ENCODE peak calls at places on chromosomes 11 and 22, in four cellular contexts. H is H1, N is K562, T is HCT116. K is an unnamed sample.

GRCh38 chr11:73760680-73761402 is at the start of gene RAB6A:
- DNase-seq in H (peak), N (peak), T (peak), K (peak)

GRCh38 chr11:19199037-19199436 is 2.7 kb downstream of the CSRP3 start:
- DNase-seq in H (no peak), N (no peak), T (no peak), K (no peak)

GRCh38 chr22:39289445-39290247 is 29.8 kb downstream of the RPL3 start:
- DNase-seq in H (no peak), N (no peak), T (no peak), K (no peak)

GRCh38 chr11:9565822-9566560 is 7.5 kb upstream of the WEE1 start:
- DNase-seq in H (peak), N (peak), T (peak), K (peak)

GRCh38 chr22:46797355-46797754 is 34.9 kb downstream of the TBC1D22A start:
- DNase-seq in H (no peak), N (peak), T (no peak), K (peak)

GRCh38 chr22:20574920-20575353 is 67.5 kb downstream of the MED15 start:
- DNase-seq in H (no peak), N (no peak), T (no peak), K (no peak)

GRCh38 chr11:32440920-32441319 is 5.6 kb upstream of the WT1 start:
- DNase-seq in H (no peak), N (no peak), T (no peak), K (no peak)

GRCh38 chr11:34850339-34850738 is 65.8 kb downstream of the APIP start:
- DNase-seq in H (no peak), N (peak), T (no peak), K (no peak)

GRCh38 chr22:37453696-37454095 is 26.4 kb upstream of the ELFN2 start:
- DNase-seq in H (no peak), N (no peak), T (no peak), K (no peak)

GRCh38 chr11:119258983-119259382 is 52.8 kb downstream of the CBL start:
- DNase-seq in H (no peak), N (no peak), T (no peak), K (no peak)

GRCh38 chr11:22690891-22691290 is 24.5 kb downstream of the GAS2 start:
- DNase-seq in H (no peak), N (no peak), T (no peak), K (no peak)

GRCh38 chr11:11960687-11961086 is 47.7 kb downstream of the DKK3 start:
- DNase-seq in H (no peak), N (no peak), T (no peak), K (no peak)

GRCh38 chr11:70568504-70569172 is 170.3 kb downstream of the CTTN start:
- DNase-seq in H (peak), N (peak), T (no peak), K (no peak)

GRCh38 chr11:22666320-22666699 is at the start of gene GAS2:
- DNase-seq in H (no peak), N (no peak), T (no peak), K (no peak)

GRCh38 chr22:26385164-26385563 is 43.9 kb upstream of the ASPHD2 start:
- DNase-seq in H (no peak), N (no peak), T (no peak), K (no peak)

GRCh38 chr11:110095554-110095953 is 2.4 kb downstream of the ZC3H12C start:
- DNase-seq in H (no peak), N (no peak), T (peak), K (no peak)

GRCh38 chr11:3162410-3163240 is 2.5 kb downstream of the OSBPL5 start:
- DNase-seq in H (no peak), N (no peak), T (no peak), K (no peak)

GRCh38 chr11:316031-316701 is 2.3 kb downstream of the IFITM1 start:
- DNase-seq in H (no peak), N (peak), T (no peak), K (no peak)

GRCh38 chr11:102874842-102875241 is at the start of gene MMP12:
- DNase-seq in H (no peak), N (no peak), T (no peak), K (no peak)

GRCh38 chr11:75200051-75200450 is 40.5 kb upstream of the TPBGL start:
- DNase-seq in H (no peak), N (no peak), T (no peak), K (no peak)

GRCh38 chr11:38476808-38477565 is 1879.0 kb upstream of the RAG2 start:
- DNase-seq in H (no peak), N (no peak), T (no peak), K (no peak)

GRCh38 chr22:30202531-30203006 is 44.0 kb downstream of the LIF start:
- DNase-seq in H (no peak), N (no peak), T (no peak), K (no peak)

GRCh38 chr22:48954781-48955311 is 872.8 kb downstream of the BRD1 start:
- DNase-seq in H (no peak), N (no peak), T (no peak), K (no peak)

GRCh38 chr11:27216268-27217149 is 146.5 kb downstream of the CCDC34 start:
- DNase-seq in H (no peak), N (no peak), T (no peak), K (no peak)

GRCh38 chr11:65975771-65976170 is 14.2 kb downstream of the SART1 start:
- DNase-seq in H (no peak), N (no peak), T (no peak), K (no peak)

GRCh38 chr11:118984825-118985224 is 13.1 kb upstream of the CENATAC start:
- DNase-seq in H (no peak), N (no peak), T (no peak), K (no peak)

GRCh38 chr22:38706101-38706884 is 549 bp downstream of the GTPBP1 start:
- DNase-seq in H (no peak), N (no peak), T (no peak), K (no peak)

GRCh38 chr11:465896-466538 is 15.9 kb downstream of the PTDSS2 start:
- DNase-seq in H (no peak), N (no peak), T (no peak), K (no peak)

GRCh38 chr11:34940026-34940677 is 23.7 kb downstream of the PDHX start:
- DNase-seq in H (no peak), N (peak), T (no peak), K (no peak)

GRCh38 chr11:47004595-47005033 is 68.1 kb downstream of the CSTPP1 start:
- DNase-seq in H (no peak), N (peak), T (no peak), K (peak)

GRCh38 chr11:44789466-44789865 is 62.7 kb downstream of the TSPAN18 start:
- DNase-seq in H (no peak), N (no peak), T (no peak), K (no peak)

GRCh38 chr11:92225563-92226308 is 1.1 kb downstream of the FAT3 start:
- DNase-seq in H (no peak), N (no peak), T (no peak), K (no peak)

GRCh38 chr11:107747622-107748021 is 35.8 kb upstream of the SLN start:
- DNase-seq in H (no peak), N (no peak), T (no peak), K (no peak)
- TF ChIP-seq FOSL1 in H (no peak), N (no peak), T (no peak), K (no peak)

GRCh38 chr11:67119577-67120391 is 721 bp downstream of the KDM2A start:
- DNase-seq in H (no peak), N (peak), T (no peak), K (no peak)
- TF ChIP-seq ZNF274 in H (no peak), N (no peak), T (no peak), K (no peak)

GRCh38 chr11:76735218-76735480 is 48.0 kb upstream of the TSKU start:
- DNase-seq in H (no peak), N (peak), T (no peak), K (no peak)
- TF ChIP-seq FOSL1 in H (no peak), N (no peak), T (no peak), K (no peak)

DNA sequence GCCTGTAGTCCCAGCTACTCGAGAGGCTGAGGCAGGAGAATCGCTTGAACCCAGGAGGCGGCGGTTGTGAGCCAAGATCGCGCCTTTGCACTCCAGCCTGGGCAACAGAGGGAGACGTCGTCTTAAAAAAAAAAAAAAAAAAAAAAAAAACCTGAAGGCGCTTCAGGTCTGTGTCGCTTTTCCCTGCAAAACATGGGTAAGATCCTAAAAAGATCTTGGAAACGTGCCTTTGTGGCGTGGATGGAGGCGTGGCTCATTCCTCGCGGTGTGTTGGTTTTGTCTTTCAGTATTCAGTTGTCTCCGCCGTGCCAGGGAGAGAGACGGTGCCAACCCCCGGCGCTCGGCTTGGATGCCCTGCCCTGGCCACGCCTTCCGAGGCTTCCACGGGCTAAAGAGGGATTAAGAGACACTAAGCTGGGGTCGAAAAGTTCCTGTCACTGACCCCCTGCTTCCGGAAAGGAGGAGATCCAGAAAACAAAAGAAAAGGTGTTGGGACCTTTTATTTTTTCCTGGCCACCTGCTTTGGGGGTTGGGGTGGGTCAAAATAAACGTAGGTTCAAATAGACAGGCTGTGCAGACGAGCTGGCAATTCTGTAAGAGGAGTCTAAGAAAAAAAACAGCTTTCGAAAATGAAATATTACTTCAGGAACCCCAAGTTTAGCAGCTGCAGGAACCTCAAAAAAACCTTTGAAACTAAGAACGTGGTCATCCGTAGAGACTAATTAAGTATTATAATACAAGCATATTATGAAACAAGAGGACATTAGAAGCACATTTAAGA is 1.1 kb upstream of the SLC35F2 start:
- DNase-seq in H (no peak), N (peak), T (peak), K (no peak)
- TF ChIP-seq ZNF274 in H (no peak), N (no peak), T (no peak), K (no peak)

GRCh38 chr11:57644748-57645715 is 4.7 kb downstream of the YPEL4 start:
- DNase-seq in H (no peak), N (peak), T (peak), K (peak)
- TF ChIP-seq FOSL1 in H (no peak), N (no peak), T (no peak), K (no peak)

GRCh38 chr11:43135966-43136534 is 175.7 kb upstream of the API5 start:
- DNase-seq in H (no peak), N (no peak), T (no peak), K (no peak)

GRCh38 chr11:43129329-43129728 is 182.5 kb upstream of the API5 start:
- DNase-seq in H (no peak), N (no peak), T (no peak), K (no peak)

GRCh38 chr11:43130616-43131015 is 181.2 kb upstream of the API5 start:
- DNase-seq in H (no peak), N (no peak), T (no peak), K (no peak)
- TF ChIP-seq ZNF274 in H (no peak), N (no peak), T (no peak), K (no peak)